ENCODE peak calls at places on chromosomes 13 and 19, in nine cellular contexts. E is breast epithelium, F is dorsolateral prefrontal cortex, X is heart right ventricle, B is lower lobe of right lung, C is colonic mucosa, P is HCT116, O is HL-60, R is right lobe of liver. D is an unnamed sample.

GRCh38 chr13:59205501-59205900 is 958.2 kb downstream of the DIAPH3 start:
- DNase-seq in O (no peak), C (no peak), B (no peak), R (no peak), F (no peak), P (no peak), E (no peak), X (no peak), D (no peak)

GRCh38 chr19:27901078-27901477 is 1311.9 kb downstream of the UQCRFS1 start:
- DNase-seq in P (no peak), C (no peak), F (no peak), B (no peak), X (no peak), O (no peak), E (no peak), R (peak; percentile 59), D (no peak)

GRCh38 chr19:6737873-6738725 is 719 bp upstream of the GPR108 start:
- DNase-seq in O (peak; percentile 90), F (peak; percentile 60), C (peak; percentile 98), E (peak; percentile 97), X (peak; percentile 80), B (peak; percentile 96), R (peak; percentile 99), P (no peak), D (peak; percentile 92)

GRCh38 chr19:55683449-55684261 is 8.6 kb downstream of the EPN1 start:
- DNase-seq in B (no peak), O (no peak), R (peak; percentile 84), E (no peak), X (no peak), F (no peak), C (peak; percentile 83), P (no peak), D (no peak)

GRCh38 chr19:4567584-4568071 is 8.1 kb upstream of the SEMA6B start:
- DNase-seq in R (peak; percentile 62), O (peak; percentile 80), E (peak; percentile 66), F (peak; percentile 36), X (peak; percentile 80), B (peak; percentile 76), C (peak; percentile 73), P (no peak), D (peak; percentile 88)

GRCh38 chr13:44046428-44046827 is 166.7 kb downstream of the LACC1 start:
- DNase-seq in X (no peak), B (no peak), F (no peak), R (no peak), O (no peak), C (no peak), E (no peak), P (no peak), D (no peak)

GRCh38 chr19:47075941-47076340 is 27.5 kb upstream of the TMEM160 start:
- DNase-seq in P (no peak), F (no peak), R (no peak), X (no peak), E (no peak), C (no peak), O (no peak), B (no peak), D (no peak)

GRCh38 chr19:43152217-43152616 is 34.1 kb downstream of the PSG5 start:
- DNase-seq in P (no peak), R (no peak), X (no peak), E (no peak), C (no peak), O (no peak), F (no peak), B (no peak), D (no peak)

GRCh38 chr13:95100525-95101121 is 200.6 kb downstream of the ABCC4 start:
- DNase-seq in E (no peak), C (no peak), P (no peak), F (no peak), X (no peak), B (no peak), R (no peak), O (no peak), D (no peak)

GRCh38 chr13:46307554-46307953 is 79.5 kb downstream of the RUBCNL start:
- DNase-seq in C (no peak), O (peak; percentile 70), F (no peak), E (no peak), X (no peak), R (no peak), P (no peak), B (no peak), D (no peak)

GRCh38 chr13:47611664-47612288 is 389.3 kb downstream of the SUCLA2 start:
- DNase-seq in R (no peak), E (no peak), O (no peak), C (no peak), F (no peak), X (no peak), P (no peak), B (no peak), D (no peak)

GRCh38 chr19:17797397-17798201 is 2.7 kb downstream of the B3GNT3 start:
- DNase-seq in B (no peak), F (no peak), R (peak; percentile 70), C (peak; percentile 92), X (no peak), E (no peak), P (peak; percentile 94), O (no peak), D (no peak)

GRCh38 chr13:51819544-51819943 is 15.6 kb upstream of the DHRS12 start:
- DNase-seq in O (no peak), B (no peak), P (no peak), X (no peak), R (no peak), C (no peak), E (no peak), F (no peak), D (no peak)

GRCh38 chr19:17020380-17020779 is 6.2 kb downstream of the CPAMD8 start:
- DNase-seq in P (no peak), R (no peak), B (no peak), C (no peak), F (no peak), X (no peak), O (no peak), E (no peak), D (no peak)

GRCh38 chr13:45341799-45342584 is 1.0 kb upstream of the TPT1 start:
- DNase-seq in C (peak; percentile 66), B (peak; percentile 71), R (peak; percentile 63), F (no peak), E (no peak), X (no peak), P (no peak), O (peak; percentile 87), D (no peak)

GRCh38 chr13:80469841-80470378 is 129.0 kb upstream of the SPRY2 start:
- DNase-seq in F (peak; percentile 8), X (peak; percentile 73), B (no peak), O (no peak), C (peak; percentile 25), P (no peak), E (no peak), R (no peak), D (no peak)

GRCh38 chr13:92173254-92173653 is 774.8 kb downstream of the GPC5 start:
- DNase-seq in F (no peak), R (no peak), X (no peak), O (no peak), C (no peak), B (no peak), P (no peak), E (no peak), D (no peak)

GRCh38 chr13:97068964-97069815 is 74.9 kb upstream of the OXGR1 start:
- DNase-seq in C (no peak), B (no peak), F (no peak), E (no peak), X (no peak), R (no peak), P (no peak), O (no peak), D (no peak)

GRCh38 chr13:75636339-75637095 is 387 bp downstream of the LMO7 start:
- DNase-seq in F (no peak), P (no peak), B (peak; percentile 65), O (peak; percentile 64), E (no peak), C (peak; percentile 31), X (peak; percentile 9), R (no peak), D (peak; percentile 89)

GRCh38 chr13:21242236-21242635 is 65.8 kb downstream of the MRPL57 start:
- DNase-seq in P (peak; percentile 8), X (no peak), B (no peak), C (no peak), R (no peak), F (no peak), O (no peak), E (no peak), D (no peak)

GRCh38 chr19:54469496-54469934 is 3.6 kb downstream of the CDC42EP5 start:
- DNase-seq in E (no peak), O (no peak), X (peak; percentile 73), R (peak; percentile 47), C (peak; percentile 78), P (no peak), B (peak; percentile 63), F (no peak), D (no peak)

GRCh38 chr13:24727731-24728601 is 36.0 kb upstream of the RNF17 start:
- DNase-seq in R (peak; percentile 68), C (peak; percentile 65), F (peak; percentile 30), B (peak; percentile 61), O (peak; percentile 82), X (peak; percentile 49), E (no peak), P (peak; percentile 85), D (no peak)

GRCh38 chr13:99257291-99257690 is 888 bp downstream of the GPR18 start:
- DNase-seq in E (no peak), R (no peak), F (no peak), C (no peak), O (no peak), X (no peak), P (no peak), B (no peak), D (no peak)
- H3K27ac ChIP-seq in E (no peak overlapping the region), R (no peak overlapping the region), F (no peak overlapping the region), C (no peak overlapping the region), O (no peak overlapping the region), X (no peak overlapping the region), P (no peak overlapping the region), B (no peak overlapping the region), D (peak overlapping the region; percentile 86)

GRCh38 chr19:58499021-58499927 is 12.5 kb downstream of the SLC27A5 start:
- DNase-seq in P (peak; percentile 98), X (peak; percentile 100), C (peak; percentile 100), R (peak; percentile 100), F (peak; percentile 100), E (peak; percentile 100), B (peak; percentile 100), O (peak; percentile 100), D (peak; percentile 98)
- TF ChIP-seq CTCF in P (no peak), X (peak; percentile 32), C (no peak), R (no peak), F (peak; percentile 22), E (peak; percentile 18), B (no peak), O (no peak), D (peak; percentile 34)

GRCh38 chr19:41563847-41564514 is 12.0 kb upstream of the CEACAM21 start:
- DNase-seq in O (no peak), B (no peak), C (no peak), F (no peak), P (no peak), R (no peak), E (no peak), X (no peak), D (no peak)
- H3K27ac ChIP-seq in O (no peak overlapping the region), B (no peak overlapping the region), C (no peak overlapping the region), F (no peak overlapping the region), P (no peak overlapping the region), R (no peak overlapping the region), E (no peak overlapping the region), X (no peak overlapping the region), D (no peak overlapping the region)

DNA sequence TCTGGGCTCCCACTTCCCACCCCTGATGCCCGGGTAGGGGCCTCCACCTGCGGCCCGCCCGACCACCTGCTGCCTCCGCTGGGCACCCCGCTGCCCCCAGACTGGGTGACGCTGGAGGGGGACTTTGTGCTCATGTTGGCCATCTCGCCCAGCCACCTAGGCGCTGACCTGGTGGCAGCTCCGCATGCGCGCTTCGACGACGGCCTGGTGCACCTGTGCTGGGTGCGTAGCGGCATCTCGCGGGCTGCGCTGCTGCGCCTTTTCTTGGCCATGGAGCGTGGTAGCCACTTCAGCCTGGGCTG is 7.9 kb downstream of the DBP start:
- DNase-seq in O (no peak), C (no peak), R (peak; percentile 54), X (no peak), P (no peak), E (no peak), B (no peak), F (no peak), D (no peak)
- TF ChIP-seq CTCF in O (no peak), C (no peak), R (no peak), X (no peak), P (no peak), E (no peak), B (no peak), F (no peak), D (no peak)

D was measured in spleen.